ENCODE peak calls at places on chromosomes 12 and 14, in eight cellular contexts. E is choroid plexus epithelial cell, R is bronchial epithelial cell, Y is GM13977, N is breast epithelium, Z is astrocyte of the cerebellum, U is heart left ventricle, Q is mesothelial cell of epicardium. V is an unnamed sample.

GRCh38 chr12:31589896-31590729 is 823 bp downstream of the DENND5B start:
- DNase-seq in Q (peak), E (peak), Y (peak), R (peak), Z (no peak), U (peak), N (peak), V (peak)

GRCh38 chr12:14934511-14934910 is 3.8 kb downstream of the ERP27 start:
- DNase-seq in N (no peak), E (no peak), Y (no peak), U (no peak), R (no peak), Z (no peak), Q (no peak), V (no peak)

GRCh38 chr12:92619730-92620684 is 82.8 kb upstream of the PLEKHG7 start:
- DNase-seq in Q (no peak), Z (no peak), E (no peak), N (no peak), U (no peak), R (peak), Y (no peak), V (no peak)

GRCh38 chr14:29940482-29940881 is 12.8 kb upstream of the PRKD1 start:
- DNase-seq in U (no peak), Y (no peak), Z (no peak), N (no peak), Q (no peak), R (no peak), E (no peak), V (no peak)

GRCh38 chr14:34770901-34771300 is 56.5 kb upstream of the CFL2 start:
- DNase-seq in U (no peak), Z (no peak), Q (no peak), R (no peak), Y (no peak), E (peak), N (no peak), V (no peak)

GRCh38 chr12:119727600-119728436 is 59.9 kb downstream of the PRKAB1 start:
- DNase-seq in Z (no peak), E (no peak), Q (no peak), U (no peak), N (no peak), R (peak), Y (no peak), V (no peak)

GRCh38 chr14:68969278-68969677 is 9.8 kb downstream of the ACTN1 start:
- DNase-seq in Q (no peak), Z (no peak), Y (no peak), U (peak), N (no peak), R (no peak), E (peak), V (no peak)

GRCh38 chr12:23290627-23291330 is 658.7 kb downstream of the SOX5 start:
- DNase-seq in Y (no peak), R (no peak), Q (no peak), N (no peak), E (no peak), Z (no peak), U (no peak), V (no peak)

GRCh38 chr14:101772770-101773169 is 11.3 kb downstream of the PPP2R5C start:
- DNase-seq in R (peak), Y (no peak), Z (no peak), N (peak), Q (no peak), U (no peak), E (no peak), V (no peak)

GRCh38 chr12:6074394-6074793 is 50.1 kb downstream of the VWF start:
- DNase-seq in Z (no peak), U (no peak), Q (no peak), N (no peak), Y (no peak), R (no peak), E (peak), V (no peak)

GRCh38 chr12:15495742-15496141 is 173.4 kb downstream of the PTPRO start:
- DNase-seq in R (no peak), Q (no peak), N (no peak), E (no peak), U (no peak), Z (no peak), Y (no peak), V (no peak)

GRCh38 chr12:71755146-71755892 is 656 bp downstream of the RAB21 start:
- DNase-seq in Z (no peak), R (peak), E (peak), N (peak), Y (peak), U (peak), Q (no peak), V (no peak)

GRCh38 chr14:90658541-90658967 is 157.7 kb downstream of the TTC7B start:
- DNase-seq in U (no peak), Z (no peak), N (no peak), R (peak), Q (no peak), E (peak), Y (peak), V (no peak)

GRCh38 chr12:111276189-111276588 is 92.7 kb downstream of the PHETA1 start:
- DNase-seq in E (peak), N (no peak), Z (no peak), R (peak), Q (no peak), U (no peak), Y (no peak), V (no peak)

GRCh38 chr12:51160814-51161459 is 12.0 kb downstream of the TFCP2 start:
- DNase-seq in Y (no peak), U (no peak), E (peak), Q (no peak), R (no peak), Z (no peak), N (no peak), V (no peak)

GRCh38 chr14:70624972-70625371 is 16.7 kb upstream of the TTC9 start:
- DNase-seq in Q (no peak), Z (no peak), R (no peak), U (no peak), E (no peak), Y (no peak), N (no peak), V (no peak)

GRCh38 chr12:97672870-97673269 is 210.3 kb downstream of the RMST start:
- DNase-seq in R (no peak), E (no peak), Y (no peak), Q (no peak), Z (no peak), U (no peak), N (no peak), V (no peak)

GRCh38 chr12:3035815-3036702 is 41.1 kb upstream of the TSPAN9 start:
- DNase-seq in Z (no peak), Q (no peak), U (peak), E (peak), N (no peak), R (no peak), Y (no peak), V (no peak)

GRCh38 chr14:80211143-80212024 is at the start of gene DIO2:
- DNase-seq in U (peak), R (peak), Q (no peak), Y (no peak), N (no peak), E (peak), Z (no peak), V (no peak)

GRCh38 chr12:111448266-111448830 is 42.6 kb downstream of the SH2B3 start:
- DNase-seq in E (no peak), R (no peak), Q (no peak), U (no peak), Z (no peak), Y (no peak), N (peak), V (no peak)

GRCh38 chr12:119061208-119061796 is 80.0 kb downstream of the SRRM4 start:
- DNase-seq in Q (peak), Z (peak), N (no peak), Y (peak), R (peak), E (peak), U (peak), V (no peak)

GRCh38 chr12:14885718-14886201 is at the start of gene MGP:
- DNase-seq in Q (no peak), E (peak), Z (peak), R (no peak), N (peak), U (peak), Y (no peak), V (no peak)

GRCh38 chr12:114750905-114751304 is 66.9 kb upstream of the TBX3 start:
- DNase-seq in Q (no peak), U (no peak), N (no peak), Y (no peak), Z (no peak), R (no peak), E (no peak), V (no peak)

GRCh38 chr14:52563120-52563519 is 10.5 kb downstream of the GPR137C start:
- DNase-seq in Y (no peak), Z (no peak), R (peak), E (peak), Q (no peak), N (no peak), U (no peak), V (no peak)

GRCh38 chr12:75844985-75845384 is 186.6 kb downstream of the PHLDA1 start:
- DNase-seq in R (no peak), Y (no peak), Z (no peak), U (no peak), E (no peak), N (no peak), Q (no peak), V (no peak)

GRCh38 chr12:121823101-121823726 is 19.4 kb downstream of the SETD1B start:
- DNase-seq in Y (no peak), N (no peak), U (no peak), Q (no peak), Z (no peak), E (no peak), R (no peak), V (no peak)

GRCh38 chr12:116400671-116401357 is 123.3 kb upstream of the MED13L start:
- DNase-seq in R (no peak), U (no peak), Z (no peak), Q (no peak), Y (no peak), N (no peak), E (no peak), V (no peak)

GRCh38 chr14:104801284-104802119 is 601 bp downstream of the ZBTB42 start:
- DNase-seq in R (no peak), U (no peak), E (no peak), N (no peak), Q (no peak), Y (no peak), Z (no peak), V (peak)

GRCh38 chr12:7146906-7147305 is 16.7 kb downstream of the CLSTN3 start:
- DNase-seq in Q (no peak), Y (no peak), Z (no peak), R (no peak), N (no peak), U (no peak), E (no peak), V (no peak)

GRCh38 chr12:116303076-116303465 is 25.6 kb upstream of the MED13L start:
- DNase-seq in N (no peak), Q (no peak), Y (no peak), E (no peak), U (no peak), Z (no peak), R (no peak), V (no peak)

GRCh38 chr14:57189070-57189469 is 79.6 kb downstream of the EXOC5 start:
- DNase-seq in Y (no peak), Q (no peak), Z (peak), R (peak), U (no peak), N (no peak), E (peak), V (no peak)
- TF ChIP-seq CTCF in Y (no peak), Q (no peak), Z (no peak), R (peak), U (no peak), N (no peak), E (peak), V (no peak)

GRCh38 chr12:27383429-27384260 is 51.0 kb downstream of the BMAL2 start:
- DNase-seq in E (peak), Y (peak), U (peak), N (peak), R (peak), Q (peak), Z (peak), V (peak)

GRCh38 chr12:27382924-27383323 is 50.3 kb downstream of the BMAL2 start:
- DNase-seq in E (no peak), N (no peak), R (no peak), Z (no peak), Y (no peak), Q (no peak), U (no peak), V (no peak)

GRCh38 chr12:27382126-27382795 is 49.6 kb downstream of the BMAL2 start:
- DNase-seq in Z (no peak), Q (no peak), E (peak), N (no peak), Y (no peak), U (no peak), R (no peak), V (no peak)

GRCh38 chr12:27385756-27386155 is 53.1 kb downstream of the BMAL2 start:
- DNase-seq in E (no peak), R (no peak), U (no peak), N (no peak), Z (no peak), Q (no peak), Y (no peak), V (no peak)

DNA sequence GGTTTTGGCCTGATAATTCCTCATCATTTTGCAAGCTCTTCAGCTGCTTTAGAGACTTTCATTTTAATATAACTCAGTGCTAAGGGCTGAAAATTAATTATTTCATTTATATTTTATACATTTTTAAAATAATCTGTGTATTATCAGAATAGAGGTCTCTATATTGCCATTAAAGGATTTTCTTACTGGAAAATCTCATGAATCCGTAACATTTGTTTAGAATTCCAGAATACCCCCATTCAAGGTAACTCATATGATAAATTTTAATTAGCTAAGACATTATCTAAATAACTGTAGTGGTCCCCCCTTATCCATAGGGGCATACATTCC is 51.6 kb downstream of the BMAL2 start:
- DNase-seq in N (no peak), Y (no peak), U (no peak), Q (no peak), Z (no peak), R (no peak), E (no peak), V (no peak)
- TF ChIP-seq CTCF in N (no peak), Y (no peak), U (peak), Q (no peak), Z (no peak), R (no peak), E (no peak), V (peak)

GRCh38 chr14:54566410-54567223 is at the start of gene SAMD4A:
- DNase-seq in N (peak), E (peak), U (peak), Y (peak), Z (peak), R (peak), Q (peak), V (peak)
- TF ChIP-seq CTCF in N (no peak), E (peak), U (peak), Y (peak), Z (peak), R (peak), Q (no peak), V (no peak)

GRCh38 chr14:89384023-89384422 is 33.0 kb downstream of the FOXN3 start:
- DNase-seq in Y (peak), N (no peak), U (no peak), E (no peak), Z (no peak), R (no peak), Q (no peak), V (peak)

GRCh38 chr14:89388853-89389252 is 28.2 kb downstream of the FOXN3 start:
- DNase-seq in Y (no peak), U (peak), E (peak), Z (no peak), Q (no peak), N (no peak), R (no peak), V (no peak)

GRCh38 chr14:89384636-89385035 is 32.4 kb downstream of the FOXN3 start:
- DNase-seq in N (no peak), R (no peak), U (no peak), Q (no peak), E (no peak), Z (no peak), Y (no peak), V (no peak)

GRCh38 chr14:89387922-89388685 is 28.9 kb downstream of the FOXN3 start:
- DNase-seq in Y (no peak), Q (no peak), R (no peak), N (no peak), Z (no peak), U (no peak), E (no peak), V (no peak)

DNA sequence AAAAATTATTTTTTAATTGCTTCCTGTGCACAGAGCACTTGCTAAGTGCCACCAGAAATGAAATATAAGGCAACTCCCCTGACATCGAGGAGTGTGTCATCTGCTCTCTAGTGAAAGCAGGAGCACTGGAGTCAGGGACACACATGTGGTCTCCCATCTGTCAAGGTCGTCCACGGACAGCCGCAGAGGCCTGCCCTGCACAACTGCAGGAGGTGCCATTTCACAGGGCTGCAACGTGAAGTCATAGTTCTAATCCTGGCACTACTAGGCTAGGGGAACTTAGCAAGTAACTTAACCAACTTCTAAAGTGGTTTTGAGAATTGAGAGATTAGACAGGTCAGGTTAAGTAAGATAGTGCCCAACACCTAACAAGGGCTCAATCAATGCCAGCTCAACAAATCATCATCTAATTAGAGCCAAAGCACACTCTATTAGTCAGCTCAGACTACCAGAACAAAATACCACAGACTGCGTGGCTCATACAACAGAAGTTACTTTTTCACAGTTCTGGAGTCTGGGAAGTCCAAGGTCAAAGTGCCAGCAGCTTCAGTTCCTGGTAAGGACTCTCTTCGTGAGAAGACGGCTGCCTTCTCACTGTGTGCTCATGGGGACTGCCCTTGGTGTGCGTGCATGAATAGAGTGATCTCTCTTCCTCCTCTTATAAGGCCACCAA is 30.7 kb downstream of the FOXN3 start:
- DNase-seq in Y (no peak), N (no peak), U (peak), E (peak), R (no peak), Q (no peak), Z (no peak), V (peak)
- TF ChIP-seq CTCF in Y (no peak), N (no peak), U (no peak), E (no peak), R (no peak), Q (no peak), Z (no peak), V (no peak)

DNA sequence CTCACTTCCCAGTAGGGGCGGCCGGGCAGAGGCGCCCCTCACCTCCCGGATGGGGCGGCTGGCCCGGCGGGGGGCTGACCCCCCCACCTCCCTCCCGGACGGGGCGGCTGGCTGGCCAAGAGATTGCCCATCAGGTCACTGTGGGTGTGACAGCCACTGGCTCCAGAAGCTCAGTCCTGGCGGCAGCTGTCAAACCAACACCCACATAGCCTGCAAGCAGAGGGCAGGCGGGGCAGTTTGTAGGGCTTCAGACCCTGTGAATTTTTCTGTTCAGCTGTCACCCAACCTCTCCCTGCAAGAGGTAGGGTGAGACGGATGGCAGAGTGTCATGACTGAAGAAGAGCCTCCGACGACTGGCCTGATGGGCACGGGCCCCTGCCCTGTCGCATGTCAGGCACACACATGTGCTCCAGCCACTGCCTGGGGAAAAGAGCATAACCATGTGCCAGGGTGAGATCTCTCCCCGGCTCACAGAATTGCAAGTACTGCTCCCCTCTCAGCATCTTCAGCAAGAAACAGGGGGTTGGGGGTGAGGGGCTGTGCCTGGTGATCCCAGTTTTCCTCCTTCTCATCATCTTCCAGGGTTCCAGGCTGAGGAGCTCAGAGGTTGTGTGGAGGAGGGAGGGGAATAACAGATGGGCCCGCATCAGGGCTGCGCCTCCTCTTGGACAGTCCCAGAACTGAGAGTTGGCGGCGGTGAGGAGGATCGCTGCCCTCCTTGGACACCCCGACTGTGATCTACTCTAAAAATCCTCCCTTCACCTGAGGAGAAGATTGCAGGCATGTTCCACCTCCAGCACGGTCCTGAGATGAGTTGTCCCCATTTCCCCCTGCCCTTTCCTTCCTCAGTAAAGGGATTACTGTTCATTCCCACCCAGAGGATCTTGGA is 11.2 kb upstream of the PRPH start:
- DNase-seq in N (no peak), Z (no peak), Q (no peak), U (no peak), E (no peak), Y (no peak), R (no peak), V (peak)
- TF ChIP-seq CTCF in N (no peak), Z (no peak), Q (no peak), U (no peak), E (peak), Y (no peak), R (no peak), V (peak)

GRCh38 chr12:67661311-67662011 is 12.9 kb downstream of the DYRK2 start:
- DNase-seq in Y (no peak), R (peak), E (peak), Z (no peak), N (no peak), Q (no peak), U (no peak), V (no peak)

GRCh38 chr12:67665679-67666078 is 17.1 kb downstream of the DYRK2 start:
- DNase-seq in U (no peak), Q (no peak), Y (no peak), R (no peak), E (no peak), N (no peak), Z (no peak), V (no peak)

GRCh38 chr12:67666605-67667004 is 18.1 kb downstream of the DYRK2 start:
- DNase-seq in Z (no peak), R (no peak), N (no peak), U (no peak), Q (no peak), E (no peak), Y (no peak), V (no peak)

GRCh38 chr12:67659296-67659695 is 10.8 kb downstream of the DYRK2 start:
- DNase-seq in U (no peak), Q (no peak), Z (no peak), Y (no peak), N (no peak), R (no peak), E (no peak), V (no peak)

DNA sequence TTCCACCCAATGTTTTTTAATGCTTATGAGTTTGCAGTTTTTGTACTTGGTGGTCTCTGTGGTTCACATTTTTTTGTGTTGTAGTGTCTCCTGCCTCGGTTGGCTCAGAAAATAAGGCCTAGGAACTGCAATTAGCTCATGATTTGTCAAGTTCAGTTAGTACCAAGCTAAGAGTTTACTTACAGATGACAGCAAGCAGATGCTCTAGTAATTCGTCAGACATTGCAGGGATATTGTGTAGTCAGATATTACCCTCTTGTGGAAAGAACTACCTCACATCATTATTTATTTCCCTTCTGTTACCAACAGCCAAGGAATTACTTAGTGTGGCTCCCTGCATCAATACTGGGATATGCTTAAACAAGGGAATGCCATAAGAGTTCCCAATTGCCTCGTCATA is 14.6 kb downstream of the DYRK2 start:
- DNase-seq in Q (no peak), N (no peak), Z (no peak), R (no peak), Y (no peak), U (no peak), E (no peak), V (no peak)
- TF ChIP-seq CTCF in Q (no peak), N (no peak), Z (no peak), R (no peak), Y (no peak), U (no peak), E (no peak), V (no peak)